ENCODE peak calls at places on chromosomes 5 and 9, in eight cellular contexts. F is A549, O is B cell, J is tibial artery, R is GM10248, G is mesothelial cell of epicardium, Y is fibroblast of lung, B is body of pancreas. Z is an unnamed sample.

GRCh38 chr9:14433841-14434511 is 120.0 kb upstream of the NFIB start:
- DNase-seq in F (peak; percentile 76), O (no peak), J (no peak), R (no peak), G (no peak), Y (peak; percentile 63), B (peak; percentile 22), Z (no peak)

GRCh38 chr5:169655353-169655752 is 18.3 kb downstream of the DOCK2 start:
- DNase-seq in F (no peak), O (no peak), J (no peak), R (no peak), G (no peak), Y (no peak), B (no peak), Z (no peak)

GRCh38 chr9:130204981-130205380 is 32.8 kb downstream of the NCS1 start:
- DNase-seq in F (no peak), O (no peak), J (no peak), R (no peak), G (no peak), Y (no peak), B (no peak), Z (no peak)

GRCh38 chr5:161378701-161379100 is 167.8 kb downstream of the GABRB2 start:
- DNase-seq in F (no peak), O (no peak), J (no peak), R (no peak), G (no peak), Y (no peak), B (no peak), Z (no peak)

GRCh38 chr5:132289097-132289496 is 5.1 kb upstream of the SLC22A4 start:
- DNase-seq in F (no peak), O (no peak), J (no peak), R (no peak), G (no peak), Y (no peak), B (no peak), Z (no peak)

GRCh38 chr5:83414601-83415000 is 56.9 kb upstream of the VCAN start:
- DNase-seq in F (no peak), O (no peak), J (no peak), R (no peak), G (no peak), Y (peak; percentile 16), B (no peak), Z (no peak)

GRCh38 chr5:172133359-172134029 is 54.5 kb downstream of the STK10 start:
- DNase-seq in F (no peak), O (no peak), J (peak; percentile 65), R (no peak), G (no peak), Y (peak; percentile 96), B (peak; percentile 19), Z (no peak)

GRCh38 chr5:69416180-69416579 is 1.3 kb downstream of the MARVELD2 start:
- DNase-seq in F (no peak), O (no peak), J (no peak), R (no peak), G (no peak), Y (no peak), B (peak; percentile 16), Z (peak; percentile 16)

GRCh38 chr9:3244963-3245653 is 280.7 kb downstream of the RFX3 start:
- DNase-seq in F (no peak), O (no peak), J (no peak), R (peak; percentile 24), G (no peak), Y (no peak), B (no peak), Z (no peak)

GRCh38 chr9:114883709-114884108 is 46.7 kb downstream of the TNFSF8 start:
- DNase-seq in F (no peak), O (no peak), J (no peak), R (no peak), G (no peak), Y (no peak), B (no peak), Z (no peak)

GRCh38 chr5:57450991-57451876 is 31.4 kb downstream of the ACTBL2 start:
- DNase-seq in F (no peak), O (no peak), J (no peak), R (no peak), G (no peak), Y (peak; percentile 96), B (no peak), Z (no peak)

GRCh38 chr9:6410653-6411052 is 2.3 kb upstream of the UHRF2 start:
- DNase-seq in F (no peak), O (no peak), J (no peak), R (no peak), G (no peak), Y (no peak), B (no peak), Z (no peak)

GRCh38 chr9:84744195-84744594 is 74.7 kb downstream of the NTRK2 start:
- DNase-seq in F (no peak), O (no peak), J (no peak), R (no peak), G (no peak), Y (no peak), B (no peak), Z (no peak)

GRCh38 chr9:2338770-2339169 is 282.8 kb upstream of the VLDLR start:
- DNase-seq in F (no peak), O (no peak), J (no peak), R (no peak), G (no peak), Y (no peak), B (no peak), Z (no peak)

GRCh38 chr9:71878327-71879274 is 32.4 kb downstream of the ABHD17B start:
- DNase-seq in F (no peak), O (no peak), J (no peak), R (no peak), G (no peak), Y (no peak), B (no peak), Z (no peak)

GRCh38 chr9:71879644-71880174 is 31.3 kb downstream of the ABHD17B start:
- DNase-seq in F (no peak), O (no peak), J (no peak), R (no peak), G (no peak), Y (no peak), B (no peak), Z (no peak)

GRCh38 chr9:71876106-71876505 is 34.9 kb downstream of the ABHD17B start:
- DNase-seq in F (no peak), O (no peak), J (no peak), R (no peak), G (no peak), Y (no peak), B (no peak), Z (no peak)

GRCh38 chr9:71876829-71877228 is 34.2 kb downstream of the ABHD17B start:
- DNase-seq in F (no peak), O (no peak), J (no peak), R (no peak), G (no peak), Y (no peak), B (no peak), Z (no peak)
- TF ChIP-seq CTCF in F (no peak), O (no peak), J (no peak), R (no peak), G (no peak), Y (no peak), B (no peak), Z (no peak)

GRCh38 chr9:76456202-76456926 is 2.6 kb upstream of the GCNT1 start:
- DNase-seq in F (peak; percentile 38), O (peak; percentile 74), J (peak; percentile 38), R (peak; percentile 26), G (peak; percentile 47), Y (peak; percentile 73), B (peak; percentile 90), Z (no peak)

GRCh38 chr9:76459691-76460635 is 981 bp downstream of the GCNT1 start:
- DNase-seq in F (peak; percentile 29), O (peak; percentile 36), J (peak; percentile 26), R (no peak), G (peak; percentile 57), Y (peak; percentile 74), B (peak; percentile 68), Z (no peak)

GRCh38 chr9:76453785-76454184 is 5.2 kb upstream of the GCNT1 start:
- DNase-seq in F (no peak), O (no peak), J (no peak), R (no peak), G (no peak), Y (peak; percentile 53), B (no peak), Z (no peak)

GRCh38 chr9:76463211-76463610 is 4.2 kb downstream of the GCNT1 start:
- DNase-seq in F (no peak), O (no peak), J (no peak), R (peak; percentile 28), G (no peak), Y (no peak), B (no peak), Z (no peak)

DNA sequence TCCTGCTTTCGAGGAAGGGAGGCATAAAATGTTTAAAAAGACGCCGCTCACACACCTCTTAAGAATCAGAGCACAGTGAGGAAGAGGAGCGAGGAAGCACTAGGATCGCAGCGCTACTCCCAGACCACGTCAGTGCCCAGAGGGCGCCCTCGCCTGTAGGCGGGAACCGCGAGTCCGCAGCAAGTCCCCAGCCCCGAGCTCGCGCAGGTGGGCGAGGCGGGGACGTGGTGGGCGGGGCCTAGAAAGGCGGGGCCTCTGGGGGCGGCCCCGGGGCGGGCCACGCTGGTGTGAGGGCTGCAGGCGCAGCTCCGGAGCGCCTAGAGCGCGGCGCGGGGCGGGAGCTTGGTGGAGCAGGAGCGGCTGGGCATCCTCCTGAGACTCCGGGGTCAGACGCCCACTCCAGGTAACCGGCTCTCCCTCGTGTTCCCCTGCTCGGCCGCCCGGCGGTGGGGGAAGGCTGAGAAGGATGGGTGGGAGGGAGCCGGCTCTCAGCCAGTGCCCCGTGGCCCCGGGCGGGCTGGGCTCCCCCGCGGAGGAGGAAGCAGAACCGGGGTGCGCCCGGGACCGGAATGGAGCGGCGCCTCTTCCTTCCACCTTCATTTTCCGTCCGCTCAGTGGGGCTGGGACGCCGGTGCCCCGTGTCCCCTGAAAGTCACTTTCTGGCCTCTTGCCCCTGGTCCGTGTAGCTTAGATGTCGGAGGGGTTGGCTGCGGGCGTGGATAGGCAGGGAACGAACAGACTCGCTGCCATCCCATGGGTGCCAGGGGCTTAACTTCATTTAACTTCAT is at the start of gene GCNT1:
- DNase-seq in F (peak; percentile 87), O (peak; percentile 95), J (peak; percentile 75), R (peak; percentile 95), G (peak; percentile 92), Y (peak; percentile 85), B (peak; percentile 95), Z (peak; percentile 91)
- TF ChIP-seq CTCF in F (peak; percentile 53), O (peak; percentile 52), J (no peak), R (peak; percentile 57), G (no peak), Y (peak; percentile 22), B (peak; percentile 25), Z (peak; percentile 54)

GRCh38 chr9:34591911-34592866 is 2.7 kb upstream of the CNTFR start:
- DNase-seq in F (no peak), O (peak; percentile 60), J (no peak), R (no peak), G (no peak), Y (no peak), B (no peak), Z (no peak)
- TF ChIP-seq CTCF in F (no peak), O (peak; percentile 26), J (no peak), R (no peak), G (peak; percentile 2), Y (no peak), B (no peak), Z (peak; percentile 46)

DNA sequence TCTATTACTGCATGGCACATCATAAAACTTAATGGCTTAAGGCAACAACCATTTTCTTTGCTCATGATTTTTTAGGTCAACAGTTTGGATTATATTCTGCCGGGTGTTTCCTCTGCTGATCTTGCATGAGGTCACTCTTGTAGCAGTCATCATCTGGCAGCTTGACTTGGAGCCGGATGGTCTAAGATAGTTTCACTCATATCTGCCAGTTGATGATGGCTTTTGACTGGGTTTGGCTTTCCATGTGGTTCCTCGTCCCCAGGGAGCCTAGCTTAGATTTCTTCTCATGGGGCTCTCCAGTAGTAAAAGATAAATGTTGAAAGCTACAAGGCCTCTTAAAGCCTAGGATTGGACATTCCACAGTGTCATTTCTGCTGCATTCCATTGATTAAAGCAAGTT is 27.4 kb downstream of the LNPEP start:
- DNase-seq in F (no peak), O (no peak), J (peak; percentile 74), R (no peak), G (no peak), Y (peak; percentile 60), B (peak; percentile 10), Z (no peak)
- TF ChIP-seq CTCF in F (no peak), O (no peak), J (no peak), R (no peak), G (no peak), Y (no peak), B (no peak), Z (no peak)